ENCODE peak calls at places on chromosomes 5 and 9, in nine cellular contexts. One of them, this sample, is unnamed.

GRCh38 chr9:14251146-14252071 is 62.5 kb downstream of the NFIB start:
- DNase-seq in GM12864: no peak
- DNase-seq in DMS153: peak; percentile 95
- DNase-seq in tibial nerve: peak; percentile 56
- DNase-seq in transverse colon: peak; percentile 78
- DNase-seq in stimulated activated CD4-positive, alpha-beta T cell treated with anti-CD3 and anti-CD28 coated beads, Interleukin-2, amount 100 ng/mL, for 24 hours: no peak
- DNase-seq in sigmoid colon: peak; percentile 88
- DNase-seq in activated CD4-positive, CD25-positive, alpha-beta regulatory T cell treated with anti-CD3 and anti-CD28 coated beads, Interleukin-2, amount 50 U/mL, for 72 hours: no peak
- DNase-seq in hippocampal formation: peak; percentile 65
- DNase-seq in this sample: no peak

GRCh38 chr9:110031511-110032173 is 176.3 kb downstream of the C9orf152 start:
- DNase-seq in GM12864: no peak
- DNase-seq in DMS153: no peak
- DNase-seq in tibial nerve: no peak
- DNase-seq in transverse colon: no peak
- DNase-seq in stimulated activated CD4-positive, alpha-beta T cell treated with anti-CD3 and anti-CD28 coated beads, Interleukin-2, amount 100 ng/mL, for 24 hours: no peak
- DNase-seq in sigmoid colon: no peak
- DNase-seq in activated CD4-positive, CD25-positive, alpha-beta regulatory T cell treated with anti-CD3 and anti-CD28 coated beads, Interleukin-2, amount 50 U/mL, for 72 hours: no peak
- DNase-seq in hippocampal formation: no peak
- DNase-seq in this sample: no peak

GRCh38 chr9:104868303-104868686 is 59.7 kb downstream of the ABCA1 start:
- DNase-seq in GM12864: no peak
- DNase-seq in DMS153: no peak
- DNase-seq in tibial nerve: no peak
- DNase-seq in transverse colon: no peak
- DNase-seq in stimulated activated CD4-positive, alpha-beta T cell treated with anti-CD3 and anti-CD28 coated beads, Interleukin-2, amount 100 ng/mL, for 24 hours: no peak
- DNase-seq in sigmoid colon: no peak
- DNase-seq in activated CD4-positive, CD25-positive, alpha-beta regulatory T cell treated with anti-CD3 and anti-CD28 coated beads, Interleukin-2, amount 50 U/mL, for 72 hours: no peak
- DNase-seq in hippocampal formation: no peak
- DNase-seq in this sample: no peak

GRCh38 chr5:78757269-78758053 is 108.9 kb upstream of the LHFPL2 start:
- DNase-seq in GM12864: no peak
- DNase-seq in DMS153: no peak
- DNase-seq in tibial nerve: peak; percentile 45
- DNase-seq in transverse colon: no peak
- DNase-seq in stimulated activated CD4-positive, alpha-beta T cell treated with anti-CD3 and anti-CD28 coated beads, Interleukin-2, amount 100 ng/mL, for 24 hours: no peak
- DNase-seq in sigmoid colon: no peak
- DNase-seq in activated CD4-positive, CD25-positive, alpha-beta regulatory T cell treated with anti-CD3 and anti-CD28 coated beads, Interleukin-2, amount 50 U/mL, for 72 hours: no peak
- DNase-seq in hippocampal formation: no peak
- DNase-seq in this sample: peak; percentile 1

GRCh38 chr5:175920506-175920865 is 47.6 kb downstream of the THOC3 start:
- DNase-seq in GM12864: no peak
- DNase-seq in DMS153: no peak
- DNase-seq in tibial nerve: no peak
- DNase-seq in transverse colon: no peak
- DNase-seq in stimulated activated CD4-positive, alpha-beta T cell treated with anti-CD3 and anti-CD28 coated beads, Interleukin-2, amount 100 ng/mL, for 24 hours: no peak
- DNase-seq in sigmoid colon: no peak
- DNase-seq in activated CD4-positive, CD25-positive, alpha-beta regulatory T cell treated with anti-CD3 and anti-CD28 coated beads, Interleukin-2, amount 50 U/mL, for 72 hours: no peak
- DNase-seq in hippocampal formation: no peak
- DNase-seq in this sample: no peak

GRCh38 chr9:127135056-127135745 is 12.8 kb upstream of the ANGPTL2 start:
- DNase-seq in GM12864: no peak
- DNase-seq in DMS153: no peak
- DNase-seq in tibial nerve: no peak
- DNase-seq in transverse colon: no peak
- DNase-seq in stimulated activated CD4-positive, alpha-beta T cell treated with anti-CD3 and anti-CD28 coated beads, Interleukin-2, amount 100 ng/mL, for 24 hours: no peak
- DNase-seq in sigmoid colon: no peak
- DNase-seq in activated CD4-positive, CD25-positive, alpha-beta regulatory T cell treated with anti-CD3 and anti-CD28 coated beads, Interleukin-2, amount 50 U/mL, for 72 hours: no peak
- DNase-seq in hippocampal formation: no peak
- DNase-seq in this sample: no peak

GRCh38 chr9:14962193-14962899 is 52.1 kb upstream of the FREM1 start:
- DNase-seq in GM12864: no peak
- DNase-seq in DMS153: no peak
- DNase-seq in tibial nerve: peak; percentile 7
- DNase-seq in transverse colon: no peak
- DNase-seq in stimulated activated CD4-positive, alpha-beta T cell treated with anti-CD3 and anti-CD28 coated beads, Interleukin-2, amount 100 ng/mL, for 24 hours: no peak
- DNase-seq in sigmoid colon: no peak
- DNase-seq in activated CD4-positive, CD25-positive, alpha-beta regulatory T cell treated with anti-CD3 and anti-CD28 coated beads, Interleukin-2, amount 50 U/mL, for 72 hours: no peak
- DNase-seq in hippocampal formation: no peak
- DNase-seq in this sample: no peak

GRCh38 chr9:68966496-68966944 is 47.4 kb downstream of the PRKACG start:
- DNase-seq in GM12864: no peak
- DNase-seq in DMS153: no peak
- DNase-seq in tibial nerve: no peak
- DNase-seq in transverse colon: no peak
- DNase-seq in stimulated activated CD4-positive, alpha-beta T cell treated with anti-CD3 and anti-CD28 coated beads, Interleukin-2, amount 100 ng/mL, for 24 hours: no peak
- DNase-seq in sigmoid colon: no peak
- DNase-seq in activated CD4-positive, CD25-positive, alpha-beta regulatory T cell treated with anti-CD3 and anti-CD28 coated beads, Interleukin-2, amount 50 U/mL, for 72 hours: no peak
- DNase-seq in hippocampal formation: no peak
- DNase-seq in this sample: no peak

GRCh38 chr9:5269249-5269715 is 35.2 kb downstream of the RLN2 start:
- DNase-seq in GM12864: no peak
- DNase-seq in DMS153: no peak
- DNase-seq in tibial nerve: no peak
- DNase-seq in transverse colon: no peak
- DNase-seq in stimulated activated CD4-positive, alpha-beta T cell treated with anti-CD3 and anti-CD28 coated beads, Interleukin-2, amount 100 ng/mL, for 24 hours: no peak
- DNase-seq in sigmoid colon: no peak
- DNase-seq in activated CD4-positive, CD25-positive, alpha-beta regulatory T cell treated with anti-CD3 and anti-CD28 coated beads, Interleukin-2, amount 50 U/mL, for 72 hours: no peak
- DNase-seq in hippocampal formation: no peak
- DNase-seq in this sample: no peak

GRCh38 chr9:115006660-115007059 is 76.3 kb upstream of the TNFSF8 start:
- DNase-seq in GM12864: no peak
- DNase-seq in DMS153: no peak
- DNase-seq in tibial nerve: no peak
- DNase-seq in transverse colon: no peak
- DNase-seq in stimulated activated CD4-positive, alpha-beta T cell treated with anti-CD3 and anti-CD28 coated beads, Interleukin-2, amount 100 ng/mL, for 24 hours: no peak
- DNase-seq in sigmoid colon: no peak
- DNase-seq in activated CD4-positive, CD25-positive, alpha-beta regulatory T cell treated with anti-CD3 and anti-CD28 coated beads, Interleukin-2, amount 50 U/mL, for 72 hours: no peak
- DNase-seq in hippocampal formation: no peak
- DNase-seq in this sample: peak; percentile 40

GRCh38 chr5:124538196-124538595 is 208.2 kb downstream of the ZNF608 start:
- DNase-seq in GM12864: no peak
- DNase-seq in DMS153: no peak
- DNase-seq in tibial nerve: no peak
- DNase-seq in transverse colon: no peak
- DNase-seq in stimulated activated CD4-positive, alpha-beta T cell treated with anti-CD3 and anti-CD28 coated beads, Interleukin-2, amount 100 ng/mL, for 24 hours: no peak
- DNase-seq in sigmoid colon: no peak
- DNase-seq in activated CD4-positive, CD25-positive, alpha-beta regulatory T cell treated with anti-CD3 and anti-CD28 coated beads, Interleukin-2, amount 50 U/mL, for 72 hours: no peak
- DNase-seq in hippocampal formation: no peak
- DNase-seq in this sample: no peak

GRCh38 chr9:134388976-134389375 is 62.7 kb downstream of the RXRA start:
- DNase-seq in GM12864: no peak
- DNase-seq in DMS153: no peak
- DNase-seq in tibial nerve: no peak
- DNase-seq in transverse colon: no peak
- DNase-seq in stimulated activated CD4-positive, alpha-beta T cell treated with anti-CD3 and anti-CD28 coated beads, Interleukin-2, amount 100 ng/mL, for 24 hours: no peak
- DNase-seq in sigmoid colon: no peak
- DNase-seq in activated CD4-positive, CD25-positive, alpha-beta regulatory T cell treated with anti-CD3 and anti-CD28 coated beads, Interleukin-2, amount 50 U/mL, for 72 hours: no peak
- DNase-seq in hippocampal formation: no peak
- DNase-seq in this sample: no peak

GRCh38 chr5:136212252-136212721 is 19.3 kb upstream of the SMIM32 start:
- DNase-seq in GM12864: peak; percentile 18
- DNase-seq in DMS153: no peak
- DNase-seq in tibial nerve: peak; percentile 58
- DNase-seq in transverse colon: peak; percentile 67
- DNase-seq in stimulated activated CD4-positive, alpha-beta T cell treated with anti-CD3 and anti-CD28 coated beads, Interleukin-2, amount 100 ng/mL, for 24 hours: peak; percentile 62
- DNase-seq in sigmoid colon: peak; percentile 76
- DNase-seq in activated CD4-positive, CD25-positive, alpha-beta regulatory T cell treated with anti-CD3 and anti-CD28 coated beads, Interleukin-2, amount 50 U/mL, for 72 hours: peak; percentile 53
- DNase-seq in hippocampal formation: peak; percentile 1
- DNase-seq in this sample: peak; percentile 24

GRCh38 chr9:75447281-75447680 is 359.0 kb downstream of the OSTF1 start:
- DNase-seq in GM12864: no peak
- DNase-seq in DMS153: no peak
- DNase-seq in tibial nerve: no peak
- DNase-seq in transverse colon: no peak
- DNase-seq in stimulated activated CD4-positive, alpha-beta T cell treated with anti-CD3 and anti-CD28 coated beads, Interleukin-2, amount 100 ng/mL, for 24 hours: no peak
- DNase-seq in sigmoid colon: no peak
- DNase-seq in activated CD4-positive, CD25-positive, alpha-beta regulatory T cell treated with anti-CD3 and anti-CD28 coated beads, Interleukin-2, amount 50 U/mL, for 72 hours: no peak
- DNase-seq in hippocampal formation: no peak
- DNase-seq in this sample: no peak

GRCh38 chr5:171299851-171300250 is 9.2 kb upstream of the TLX3 start:
- DNase-seq in GM12864: no peak
- DNase-seq in DMS153: no peak
- DNase-seq in tibial nerve: no peak
- DNase-seq in transverse colon: no peak
- DNase-seq in stimulated activated CD4-positive, alpha-beta T cell treated with anti-CD3 and anti-CD28 coated beads, Interleukin-2, amount 100 ng/mL, for 24 hours: no peak
- DNase-seq in sigmoid colon: no peak
- DNase-seq in activated CD4-positive, CD25-positive, alpha-beta regulatory T cell treated with anti-CD3 and anti-CD28 coated beads, Interleukin-2, amount 50 U/mL, for 72 hours: no peak
- DNase-seq in hippocampal formation: no peak
- DNase-seq in this sample: no peak

GRCh38 chr5:116754556-116754955 is 179.9 kb upstream of the SEMA6A start:
- DNase-seq in GM12864: no peak
- DNase-seq in DMS153: no peak
- DNase-seq in tibial nerve: no peak
- DNase-seq in transverse colon: no peak
- DNase-seq in stimulated activated CD4-positive, alpha-beta T cell treated with anti-CD3 and anti-CD28 coated beads, Interleukin-2, amount 100 ng/mL, for 24 hours: no peak
- DNase-seq in sigmoid colon: no peak
- DNase-seq in activated CD4-positive, CD25-positive, alpha-beta regulatory T cell treated with anti-CD3 and anti-CD28 coated beads, Interleukin-2, amount 50 U/mL, for 72 hours: no peak
- DNase-seq in hippocampal formation: no peak
- DNase-seq in this sample: no peak

GRCh38 chr5:132090107-132090506 is 16.5 kb downstream of the CSF2 start:
- DNase-seq in GM12864: no peak
- DNase-seq in DMS153: no peak
- DNase-seq in tibial nerve: no peak
- DNase-seq in transverse colon: no peak
- DNase-seq in stimulated activated CD4-positive, alpha-beta T cell treated with anti-CD3 and anti-CD28 coated beads, Interleukin-2, amount 100 ng/mL, for 24 hours: no peak
- DNase-seq in sigmoid colon: no peak
- DNase-seq in activated CD4-positive, CD25-positive, alpha-beta regulatory T cell treated with anti-CD3 and anti-CD28 coated beads, Interleukin-2, amount 50 U/mL, for 72 hours: peak; percentile 26
- DNase-seq in hippocampal formation: no peak
- DNase-seq in this sample: no peak